ENCODE peak calls at places on chromosomes 1 and 21, in seven cellular contexts. K is ovary, M is left lung, G is suprapubic skin, B is colonic mucosa, I is OCI-LY7, T is lung. A is an unnamed sample. For H3K36me3, the result is how much of the 10 kb centered on the place peaks cover.

GRCh38 chr1:46596846-46597245 is 7.2 kb downstream of the MKNK1 start:
- DNase-seq in M (no peak), I (no peak), B (no peak), K (no peak), G (no peak), T (no peak), A (no peak)

GRCh38 chr1:59757185-59757747 is 57.5 kb upstream of the HOOK1 start:
- DNase-seq in I (no peak), G (no peak), B (no peak), M (no peak), T (no peak), K (no peak), A (no peak)

GRCh38 chr1:147580200-147580557 is 38.9 kb downstream of the BCL9 start:
- DNase-seq in G (no peak), T (no peak), B (no peak), M (no peak), K (no peak), I (no peak), A (no peak)

GRCh38 chr1:245045087-245045881 is 109.5 kb upstream of the KIF26B start:
- DNase-seq in G (no peak), B (peak), T (no peak), K (no peak), M (no peak), I (no peak), A (peak)

GRCh38 chr1:228122921-228123441 is 13.9 kb upstream of the MRPL55 start:
- DNase-seq in G (peak), K (no peak), I (no peak), M (no peak), B (no peak), T (no peak), A (no peak)

GRCh38 chr1:221335161-221336101 is 406.5 kb downstream of the DUSP10 start:
- DNase-seq in K (no peak), M (no peak), G (peak), I (no peak), T (no peak), B (no peak), A (no peak)

GRCh38 chr1:99297923-99298322 is 33.6 kb downstream of the PLPPR4 start:
- DNase-seq in M (no peak), B (no peak), K (no peak), T (no peak), I (no peak), G (no peak), A (no peak)

GRCh38 chr1:89633745-89634625 is 1.1 kb downstream of the LRRC8C start:
- DNase-seq in G (no peak), I (peak), T (no peak), K (peak), M (no peak), B (peak), A (no peak)

GRCh38 chr1:23895082-23895481 is 18.1 kb downstream of the CNR2 start:
- DNase-seq in I (no peak), G (no peak), B (no peak), T (no peak), M (no peak), K (no peak), A (no peak)

GRCh38 chr1:247747616-247748015 is 325 bp downstream of the OR14A2 start:
- DNase-seq in B (no peak), I (no peak), T (no peak), K (no peak), M (no peak), G (no peak), A (no peak)

GRCh38 chr1:77342745-77343144 is 60.9 kb downstream of the AK5 start:
- DNase-seq in M (no peak), G (no peak), B (no peak), I (no peak), K (no peak), T (no peak), A (no peak)

GRCh38 chr1:8120693-8121260 is 94.7 kb upstream of the ERRFI1 start:
- DNase-seq in I (no peak), M (no peak), B (no peak), K (no peak), G (peak), T (no peak), A (no peak)

GRCh38 chr1:224435318-224435763 is 744 bp upstream of the WDR26 start:
- DNase-seq in I (peak), T (no peak), M (no peak), K (no peak), B (peak), G (no peak), A (no peak)

GRCh38 chr1:8118031-8118451 is 91.9 kb upstream of the ERRFI1 start:
- DNase-seq in B (no peak), G (no peak), I (no peak), K (no peak), M (no peak), T (no peak), A (no peak)

GRCh38 chr1:76239470-76239918 is 164.9 kb downstream of the ST6GALNAC3 start:
- DNase-seq in M (no peak), I (no peak), G (no peak), B (no peak), T (no peak), K (no peak), A (no peak)

GRCh38 chr1:54170961-54171460 is 18.2 kb upstream of the CDCP2 start:
- DNase-seq in M (no peak), T (no peak), I (no peak), G (no peak), B (no peak), K (no peak), A (no peak)

GRCh38 chr1:229058111-229058551 is 212.8 kb upstream of the RAB4A start:
- DNase-seq in T (peak), G (no peak), K (peak), I (no peak), M (no peak), B (no peak), A (no peak)

GRCh38 chr1:26200413-26200812 is 10.0 kb downstream of the CATSPER4 start:
- DNase-seq in T (no peak), B (no peak), I (no peak), M (no peak), G (no peak), K (no peak), A (no peak)

GRCh38 chr21:42286416-42286815 is 28.8 kb downstream of the TFF3 start:
- DNase-seq in T (no peak), I (no peak), B (no peak), M (peak), G (no peak), K (no peak), A (no peak)
- H3K36me3 ChIP-seq in T (under half), I (half or more), B (under half), M (under half), G (half or more), K (under half), A (half or more)

GRCh38 chr21:25350056-25350455 is 257.2 kb downstream of the MRPL39 start:
- DNase-seq in K (no peak), I (no peak), T (no peak), G (no peak), B (no peak), M (no peak), A (no peak)
- TF ChIP-seq CTCF in K (no peak), I (peak), T (no peak), G (no peak), B (no peak), M (no peak), A (no peak)

GRCh38 chr1:2310332-2311183 is 80.8 kb downstream of the MORN1 start:
- DNase-seq in T (no peak), G (no peak), M (no peak), K (peak), I (no peak), B (no peak), A (no peak)
- H3K27ac ChIP-seq in T (peak), G (peak), M (peak), K (peak), I (no peak), B (no peak), A (peak)

GRCh38 chr1:5901150-5901549 is 91.1 kb downstream of the NPHP4 start:
- DNase-seq in K (peak), G (no peak), M (no peak), I (no peak), B (no peak), T (no peak), A (peak)

GRCh38 chr1:5903031-5903430 is 89.2 kb downstream of the NPHP4 start:
- DNase-seq in G (no peak), I (no peak), K (no peak), M (no peak), B (no peak), T (no peak), A (no peak)

GRCh38 chr1:5904551-5904950 is 87.7 kb downstream of the NPHP4 start:
- DNase-seq in G (peak), T (no peak), K (peak), I (no peak), M (no peak), B (no peak), A (peak)

GRCh38 chr1:5903680-5904079 is 88.5 kb downstream of the NPHP4 start:
- DNase-seq in K (no peak), B (no peak), M (no peak), I (no peak), T (no peak), G (peak), A (peak)

GRCh38 chr1:5901841-5902240 is 90.4 kb downstream of the NPHP4 start:
- DNase-seq in K (no peak), G (no peak), B (no peak), I (peak), M (no peak), T (no peak), A (no peak)
- H3K36me3 ChIP-seq in K (under half), G (under half), B (under half), I (under half), M (under half), T (under half), A (under half)

DNA sequence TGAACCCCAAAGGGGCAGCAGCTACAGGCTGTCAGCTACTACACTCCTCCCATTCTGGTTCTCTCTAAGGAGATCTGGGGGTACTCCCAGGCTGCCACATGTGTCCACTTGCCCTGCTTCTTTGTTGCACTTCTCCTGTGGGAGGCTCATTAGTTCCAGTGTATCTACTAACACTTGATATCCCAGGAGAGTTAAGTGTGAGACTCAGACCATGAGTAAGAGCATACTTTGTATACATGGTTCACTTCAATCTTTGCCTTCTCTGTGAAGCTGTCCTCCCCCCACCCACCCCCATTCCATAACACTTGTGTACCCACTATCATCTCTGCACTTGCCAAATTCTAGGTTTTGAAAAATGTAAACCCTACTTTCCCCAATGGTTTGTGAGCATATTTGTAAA is 34.9 kb upstream of the GADD45A start:
- DNase-seq in G (no peak), I (no peak), M (no peak), T (no peak), K (no peak), B (no peak), A (no peak)
- TF ChIP-seq CTCF in G (no peak), I (no peak), M (no peak), T (no peak), K (no peak), B (no peak), A (no peak)